ENCODE peak calls at places on chromosomes 5 and 9, in five cellular contexts. One of them, this sample, is unnamed.

GRCh38 chr9:110141118-110141797 is 66.7 kb downstream of the C9orf152 start:
- DNase-seq in PC-9: peak
- DNase-seq in BE2C: no peak
- DNase-seq in AG09309: peak
- DNase-seq in body of pancreas: peak
- DNase-seq in this sample: no peak

GRCh38 chr9:109381011-109381729 is 60.3 kb upstream of the EPB41L4B start:
- DNase-seq in PC-9: peak
- DNase-seq in BE2C: no peak
- DNase-seq in AG09309: no peak
- DNase-seq in body of pancreas: no peak
- DNase-seq in this sample: no peak

GRCh38 chr9:69097053-69097452 is 61.5 kb downstream of the FXN start:
- DNase-seq in BE2C: no peak
- DNase-seq in AG09309: peak
- DNase-seq in body of pancreas: no peak
- DNase-seq in PC-9: peak
- DNase-seq in this sample: no peak

GRCh38 chr5:74094096-74094778 is 468.2 kb downstream of the ARHGEF28 start:
- DNase-seq in PC-9: no peak
- DNase-seq in AG09309: no peak
- DNase-seq in BE2C: peak
- DNase-seq in body of pancreas: no peak
- DNase-seq in this sample: no peak

GRCh38 chr5:145554399-145554798 is 280.7 kb downstream of the PRELID2 start:
- DNase-seq in body of pancreas: no peak
- DNase-seq in PC-9: peak
- DNase-seq in BE2C: no peak
- DNase-seq in AG09309: peak
- DNase-seq in this sample: no peak

GRCh38 chr9:123825337-123825736 is 104.6 kb downstream of the DENND1A start:
- DNase-seq in BE2C: peak
- DNase-seq in body of pancreas: no peak
- DNase-seq in AG09309: no peak
- DNase-seq in PC-9: no peak
- DNase-seq in this sample: no peak

GRCh38 chr9:95107001-95107749 is 210.3 kb downstream of the FANCC start:
- DNase-seq in PC-9: no peak
- DNase-seq in body of pancreas: peak
- DNase-seq in BE2C: no peak
- DNase-seq in AG09309: peak
- DNase-seq in this sample: peak

GRCh38 chr5:71938886-71939285 is 168.4 kb upstream of the MAP1B start:
- DNase-seq in AG09309: no peak
- DNase-seq in PC-9: peak
- DNase-seq in body of pancreas: peak
- DNase-seq in BE2C: no peak
- DNase-seq in this sample: peak

GRCh38 chr5:157758706-157759105 is 15.2 kb downstream of the LSM11 start:
- DNase-seq in body of pancreas: no peak
- DNase-seq in BE2C: no peak
- DNase-seq in PC-9: no peak
- DNase-seq in AG09309: no peak
- DNase-seq in this sample: no peak

GRCh38 chr5:142325677-142326479 is 1.1 kb upstream of the SPRY4 start:
- DNase-seq in PC-9: peak
- DNase-seq in body of pancreas: peak
- DNase-seq in AG09309: no peak
- DNase-seq in BE2C: peak
- DNase-seq in this sample: peak

GRCh38 chr5:93322970-93323369 is 258.0 kb downstream of the NR2F1-AS1 start:
- DNase-seq in AG09309: no peak
- DNase-seq in PC-9: no peak
- DNase-seq in body of pancreas: no peak
- DNase-seq in BE2C: no peak
- DNase-seq in this sample: no peak

GRCh38 chr5:17314907-17315471 is 97.6 kb downstream of the BASP1 start:
- DNase-seq in AG09309: peak
- DNase-seq in body of pancreas: no peak
- DNase-seq in BE2C: no peak
- DNase-seq in PC-9: no peak
- DNase-seq in this sample: no peak

GRCh38 chr5:38078161-38078560 is 180.2 kb upstream of the EGFLAM start:
- DNase-seq in BE2C: no peak
- DNase-seq in AG09309: no peak
- DNase-seq in body of pancreas: no peak
- DNase-seq in PC-9: no peak
- DNase-seq in this sample: no peak

GRCh38 chr9:135402739-135403695 is 76.6 kb upstream of the PPP1R26 start:
- DNase-seq in AG09309: no peak
- DNase-seq in BE2C: peak
- DNase-seq in PC-9: no peak
- DNase-seq in body of pancreas: no peak
- DNase-seq in this sample: no peak

GRCh38 chr9:77663754-77664153 is 15.6 kb upstream of the GNA14 start:
- DNase-seq in PC-9: peak
- DNase-seq in BE2C: no peak
- DNase-seq in AG09309: no peak
- DNase-seq in body of pancreas: peak
- DNase-seq in this sample: no peak

GRCh38 chr9:92035687-92036410 is 79.4 kb downstream of the SPTLC1 start:
- DNase-seq in BE2C: no peak
- DNase-seq in PC-9: no peak
- DNase-seq in AG09309: peak
- DNase-seq in body of pancreas: no peak
- DNase-seq in this sample: no peak

GRCh38 chr5:40089269-40089668 is 590.4 kb upstream of the PTGER4 start:
- DNase-seq in AG09309: no peak
- DNase-seq in BE2C: no peak
- DNase-seq in body of pancreas: no peak
- DNase-seq in PC-9: no peak
- DNase-seq in this sample: no peak

GRCh38 chr5:35229076-35230042 is 928 bp downstream of the PRLR start:
- DNase-seq in body of pancreas: peak
- DNase-seq in AG09309: no peak
- DNase-seq in BE2C: no peak
- DNase-seq in PC-9: no peak
- DNase-seq in this sample: peak

GRCh38 chr5:16465544-16466432 is at the start of gene ZNF622:
- DNase-seq in body of pancreas: peak
- DNase-seq in AG09309: peak
- DNase-seq in BE2C: peak
- DNase-seq in PC-9: peak
- DNase-seq in this sample: peak

GRCh38 chr9:124771867-124772621 is 933 bp upstream of the NR6A1 start:
- DNase-seq in AG09309: no peak
- DNase-seq in PC-9: peak
- DNase-seq in BE2C: peak
- DNase-seq in body of pancreas: peak
- DNase-seq in this sample: peak

GRCh38 chr9:136863623-136864273 is 2.4 kb downstream of the EDF1 start:
- DNase-seq in PC-9: no peak
- DNase-seq in AG09309: no peak
- DNase-seq in body of pancreas: no peak
- DNase-seq in BE2C: no peak
- DNase-seq in this sample: no peak

DNA sequence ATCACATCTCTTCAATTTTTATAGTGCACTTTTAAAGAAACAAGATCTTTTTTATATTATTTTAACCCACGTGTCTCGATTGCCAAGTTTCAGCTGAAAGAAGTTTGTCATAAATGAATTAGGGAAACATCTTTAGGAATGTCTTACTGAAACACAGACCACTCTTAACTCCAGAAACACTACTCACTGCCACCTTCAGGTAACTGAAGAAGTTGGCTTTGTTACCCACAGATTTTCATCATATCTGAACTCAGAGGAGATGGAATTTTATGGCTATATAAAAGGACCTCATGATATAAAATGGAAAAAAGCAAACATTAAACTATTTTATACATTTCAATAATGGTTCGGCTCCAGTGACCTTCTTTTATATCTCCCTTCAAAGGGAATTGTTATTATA is 158.0 kb downstream of the SEMA5A start:
- DNase-seq in BE2C: no peak
- DNase-seq in AG09309: no peak
- DNase-seq in PC-9: no peak
- DNase-seq in body of pancreas: no peak
- DNase-seq in this sample: no peak
- TF ChIP-seq CTCF in BE2C: no peak
- TF ChIP-seq CTCF in AG09309: peak
- TF ChIP-seq CTCF in PC-9: no peak
- TF ChIP-seq CTCF in body of pancreas: no peak
- TF ChIP-seq CTCF in this sample: no peak

DNA sequence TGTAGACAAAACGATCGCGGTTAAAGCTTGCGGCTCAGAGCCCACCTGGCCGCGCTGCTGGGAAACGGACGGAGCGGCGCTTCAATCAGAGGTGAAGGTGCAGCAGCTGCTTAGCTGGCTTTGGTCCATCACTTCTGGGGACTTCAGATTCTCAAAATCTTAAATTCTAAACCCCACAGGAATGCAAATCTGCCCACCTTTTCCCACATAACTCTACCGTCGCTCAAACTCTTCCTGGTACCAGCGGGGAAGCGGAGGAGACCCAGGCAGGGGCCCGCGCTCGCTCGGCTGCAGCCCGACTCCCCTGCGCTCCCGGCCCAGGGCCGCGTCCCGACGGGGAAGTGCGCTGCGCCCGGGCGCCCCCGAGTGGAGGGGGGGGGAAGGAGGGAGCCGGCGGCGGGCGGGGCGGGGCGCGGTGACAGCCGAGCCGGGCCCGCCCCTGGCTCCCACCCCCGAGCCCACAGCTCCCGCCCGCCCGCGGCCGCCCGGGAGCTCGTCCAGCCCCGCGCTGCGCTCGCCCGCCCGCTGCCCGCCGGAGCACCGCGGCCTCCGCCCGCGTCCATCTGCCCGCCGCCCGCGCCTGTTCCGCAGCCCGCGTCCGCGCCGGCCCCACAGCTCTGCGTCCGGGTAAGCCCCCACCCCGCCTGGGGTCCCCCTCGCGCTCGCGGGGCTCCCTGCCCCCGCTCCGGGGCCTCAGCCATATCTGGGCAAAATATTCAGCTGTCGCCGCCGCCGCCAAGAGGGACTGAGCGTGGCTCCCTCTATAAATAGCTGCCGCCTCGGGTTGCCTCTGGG is at the start of gene TMOD1:
- DNase-seq in body of pancreas: peak
- DNase-seq in PC-9: peak
- DNase-seq in AG09309: no peak
- DNase-seq in BE2C: peak
- DNase-seq in this sample: peak
- TF ChIP-seq CTCF in body of pancreas: peak
- TF ChIP-seq CTCF in PC-9: no peak
- TF ChIP-seq CTCF in AG09309: no peak
- TF ChIP-seq CTCF in BE2C: peak
- TF ChIP-seq CTCF in this sample: no peak

GRCh38 chr5:54514841-54515432 is 2.6 kb upstream of the SNX18 start:
- DNase-seq in AG09309: no peak
- DNase-seq in BE2C: no peak
- DNase-seq in body of pancreas: no peak
- DNase-seq in PC-9: no peak
- DNase-seq in this sample: no peak
- TF ChIP-seq CTCF in AG09309: no peak
- TF ChIP-seq CTCF in BE2C: no peak
- TF ChIP-seq CTCF in body of pancreas: no peak
- TF ChIP-seq CTCF in PC-9: no peak
- TF ChIP-seq CTCF in this sample: no peak

GRCh38 chr9:1875921-1876448 is 139.2 kb upstream of the SMARCA2 start:
- DNase-seq in AG09309: no peak
- DNase-seq in BE2C: no peak
- DNase-seq in body of pancreas: no peak
- DNase-seq in PC-9: no peak
- DNase-seq in this sample: no peak

GRCh38 chr9:1870915-1871314 is 144.2 kb upstream of the SMARCA2 start:
- DNase-seq in body of pancreas: no peak
- DNase-seq in AG09309: no peak
- DNase-seq in PC-9: no peak
- DNase-seq in BE2C: no peak
- DNase-seq in this sample: no peak

GRCh38 chr9:1875251-1875851 is 139.8 kb upstream of the SMARCA2 start:
- DNase-seq in body of pancreas: no peak
- DNase-seq in AG09309: no peak
- DNase-seq in PC-9: no peak
- DNase-seq in BE2C: no peak
- DNase-seq in this sample: no peak

GRCh38 chr9:1869843-1870242 is 145.3 kb upstream of the SMARCA2 start:
- DNase-seq in body of pancreas: peak
- DNase-seq in PC-9: peak
- DNase-seq in AG09309: no peak
- DNase-seq in BE2C: no peak
- DNase-seq in this sample: no peak

GRCh38 chr9:1871486-1872181 is 143.5 kb upstream of the SMARCA2 start:
- DNase-seq in BE2C: no peak
- DNase-seq in AG09309: no peak
- DNase-seq in PC-9: no peak
- DNase-seq in body of pancreas: no peak
- DNase-seq in this sample: no peak
- TF ChIP-seq CTCF in BE2C: no peak
- TF ChIP-seq CTCF in AG09309: no peak
- TF ChIP-seq CTCF in PC-9: no peak
- TF ChIP-seq CTCF in body of pancreas: no peak
- TF ChIP-seq CTCF in this sample: no peak

GRCh38 chr5:57429513-57430120 is 53.0 kb downstream of the ACTBL2 start:
- DNase-seq in body of pancreas: no peak
- DNase-seq in BE2C: no peak
- DNase-seq in AG09309: no peak
- DNase-seq in PC-9: no peak
- DNase-seq in this sample: no peak
- TF ChIP-seq CTCF in body of pancreas: no peak
- TF ChIP-seq CTCF in BE2C: no peak
- TF ChIP-seq CTCF in AG09309: no peak
- TF ChIP-seq CTCF in PC-9: no peak
- TF ChIP-seq CTCF in this sample: no peak

GRCh38 chr5:98753507-98753906 is 20.0 kb upstream of the RGMB start:
- DNase-seq in BE2C: no peak
- DNase-seq in PC-9: no peak
- DNase-seq in AG09309: no peak
- DNase-seq in body of pancreas: no peak
- DNase-seq in this sample: no peak

GRCh38 chr5:98749046-98749445 is 24.4 kb upstream of the RGMB start:
- DNase-seq in BE2C: no peak
- DNase-seq in AG09309: no peak
- DNase-seq in body of pancreas: no peak
- DNase-seq in PC-9: no peak
- DNase-seq in this sample: no peak

GRCh38 chr5:98755406-98755805 is 18.1 kb upstream of the RGMB start:
- DNase-seq in AG09309: no peak
- DNase-seq in body of pancreas: no peak
- DNase-seq in BE2C: no peak
- DNase-seq in PC-9: no peak
- DNase-seq in this sample: no peak

DNA sequence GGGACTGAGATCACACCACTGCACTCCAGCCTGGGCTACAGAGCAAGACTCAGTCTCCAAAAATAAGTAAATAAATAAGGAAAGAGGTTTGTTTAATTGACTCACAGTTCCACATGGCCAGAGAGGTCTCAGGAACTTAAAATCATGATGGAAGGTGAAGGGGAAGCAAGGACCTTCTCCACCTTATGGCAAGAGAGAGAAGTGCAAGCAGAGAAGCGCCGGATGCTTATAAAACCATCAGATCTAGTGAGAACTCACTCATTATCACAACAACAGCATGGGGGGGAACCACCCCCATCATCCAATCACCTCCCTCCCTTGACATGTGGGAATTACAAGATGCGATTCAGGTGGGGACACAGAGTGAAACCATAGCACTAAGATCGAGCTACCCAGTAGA is 22.8 kb upstream of the RGMB start:
- DNase-seq in body of pancreas: no peak
- DNase-seq in PC-9: no peak
- DNase-seq in AG09309: no peak
- DNase-seq in BE2C: no peak
- DNase-seq in this sample: no peak
- TF ChIP-seq CTCF in body of pancreas: peak
- TF ChIP-seq CTCF in PC-9: peak
- TF ChIP-seq CTCF in AG09309: peak
- TF ChIP-seq CTCF in BE2C: peak
- TF ChIP-seq CTCF in this sample: no peak